ENCODE peak calls at places on chromosomes 3 and 15, in seven cellular contexts. One of them, this sample, is unnamed.

GRCh38 chr3:129592362-129593150 is 13.9 kb downstream of the PLXND1 start:
- DNase-seq in psoas muscle: peak; percentile 90
- DNase-seq in mucosa of descending colon: no peak
- DNase-seq in bronchial epithelial cell: no peak
- DNase-seq in CD4-positive, CD25-positive, alpha-beta regulatory T cell: no peak
- DNase-seq in aorta: peak; percentile 87
- DNase-seq in PC-3: no peak
- DNase-seq in this sample: no peak

GRCh38 chr3:151091685-151092352 is 6.4 kb downstream of the MED12L start:
- DNase-seq in psoas muscle: no peak
- DNase-seq in mucosa of descending colon: no peak
- DNase-seq in bronchial epithelial cell: peak; percentile 20
- DNase-seq in CD4-positive, CD25-positive, alpha-beta regulatory T cell: no peak
- DNase-seq in aorta: no peak
- DNase-seq in PC-3: peak; percentile 47
- DNase-seq in this sample: peak; percentile 35

GRCh38 chr3:54120657-54121403 is 1.5 kb upstream of the CACNA2D3 start:
- DNase-seq in psoas muscle: peak; percentile 67
- DNase-seq in mucosa of descending colon: peak; percentile 4
- DNase-seq in bronchial epithelial cell: no peak
- DNase-seq in CD4-positive, CD25-positive, alpha-beta regulatory T cell: no peak
- DNase-seq in aorta: no peak
- DNase-seq in PC-3: no peak
- DNase-seq in this sample: peak; percentile 40

GRCh38 chr3:101730839-101731238 is 6.4 kb downstream of the CEP97 start:
- DNase-seq in psoas muscle: no peak
- DNase-seq in mucosa of descending colon: no peak
- DNase-seq in bronchial epithelial cell: no peak
- DNase-seq in CD4-positive, CD25-positive, alpha-beta regulatory T cell: no peak
- DNase-seq in aorta: no peak
- DNase-seq in PC-3: no peak
- DNase-seq in this sample: no peak

GRCh38 chr15:78811825-78812183 is 540 bp upstream of the ADAMTS7 start:
- DNase-seq in psoas muscle: peak; percentile 60
- DNase-seq in mucosa of descending colon: no peak
- DNase-seq in bronchial epithelial cell: no peak
- DNase-seq in CD4-positive, CD25-positive, alpha-beta regulatory T cell: no peak
- DNase-seq in aorta: no peak
- DNase-seq in PC-3: no peak
- DNase-seq in this sample: no peak

GRCh38 chr15:68586274-68586961 is 7.6 kb downstream of the CORO2B start:
- DNase-seq in psoas muscle: no peak
- DNase-seq in mucosa of descending colon: no peak
- DNase-seq in bronchial epithelial cell: peak; percentile 87
- DNase-seq in CD4-positive, CD25-positive, alpha-beta regulatory T cell: no peak
- DNase-seq in aorta: peak; percentile 57
- DNase-seq in PC-3: peak; percentile 90
- DNase-seq in this sample: peak; percentile 90

GRCh38 chr15:28096720-28097431 is 2.2 kb downstream of the OCA2 start:
- DNase-seq in psoas muscle: no peak
- DNase-seq in mucosa of descending colon: no peak
- DNase-seq in bronchial epithelial cell: no peak
- DNase-seq in CD4-positive, CD25-positive, alpha-beta regulatory T cell: no peak
- DNase-seq in aorta: peak; percentile 83
- DNase-seq in PC-3: no peak
- DNase-seq in this sample: no peak

GRCh38 chr15:75371486-75371885 is 3.1 kb upstream of the MAN2C1 start:
- DNase-seq in psoas muscle: no peak
- DNase-seq in mucosa of descending colon: no peak
- DNase-seq in bronchial epithelial cell: peak; percentile 74
- DNase-seq in CD4-positive, CD25-positive, alpha-beta regulatory T cell: no peak
- DNase-seq in aorta: no peak
- DNase-seq in PC-3: no peak
- DNase-seq in this sample: no peak

GRCh38 chr3:40504636-40505430 is 1.0 kb upstream of the ZNF620 start:
- DNase-seq in psoas muscle: no peak
- DNase-seq in mucosa of descending colon: no peak
- DNase-seq in bronchial epithelial cell: peak; percentile 99
- DNase-seq in CD4-positive, CD25-positive, alpha-beta regulatory T cell: no peak
- DNase-seq in aorta: no peak
- DNase-seq in PC-3: peak; percentile 97
- DNase-seq in this sample: peak; percentile 82

GRCh38 chr15:57596301-57596855 is 4.7 kb downstream of the MYZAP start:
- DNase-seq in psoas muscle: no peak
- DNase-seq in mucosa of descending colon: no peak
- DNase-seq in bronchial epithelial cell: no peak
- DNase-seq in CD4-positive, CD25-positive, alpha-beta regulatory T cell: no peak
- DNase-seq in aorta: no peak
- DNase-seq in PC-3: no peak
- DNase-seq in this sample: no peak

GRCh38 chr15:57596978-57597377 is 5.3 kb downstream of the MYZAP start:
- DNase-seq in psoas muscle: no peak
- DNase-seq in mucosa of descending colon: no peak
- DNase-seq in bronchial epithelial cell: peak; percentile 78
- DNase-seq in CD4-positive, CD25-positive, alpha-beta regulatory T cell: no peak
- DNase-seq in aorta: no peak
- DNase-seq in PC-3: peak; percentile 90
- DNase-seq in this sample: no peak

GRCh38 chr15:57594479-57594878 is 2.8 kb downstream of the MYZAP start:
- DNase-seq in psoas muscle: no peak
- DNase-seq in mucosa of descending colon: no peak
- DNase-seq in bronchial epithelial cell: no peak
- DNase-seq in CD4-positive, CD25-positive, alpha-beta regulatory T cell: no peak
- DNase-seq in aorta: no peak
- DNase-seq in PC-3: peak; percentile 40
- DNase-seq in this sample: no peak

GRCh38 chr15:57597431-57597830 is 5.7 kb downstream of the MYZAP start:
- DNase-seq in psoas muscle: no peak
- DNase-seq in mucosa of descending colon: no peak
- DNase-seq in bronchial epithelial cell: no peak
- DNase-seq in CD4-positive, CD25-positive, alpha-beta regulatory T cell: no peak
- DNase-seq in aorta: no peak
- DNase-seq in PC-3: no peak
- DNase-seq in this sample: no peak

GRCh38 chr15:57595011-57595866 is 3.5 kb downstream of the MYZAP start:
- DNase-seq in psoas muscle: no peak
- DNase-seq in mucosa of descending colon: peak; percentile 53
- DNase-seq in bronchial epithelial cell: no peak
- DNase-seq in CD4-positive, CD25-positive, alpha-beta regulatory T cell: no peak
- DNase-seq in aorta: no peak
- DNase-seq in PC-3: no peak
- DNase-seq in this sample: no peak
- H3K4me3 ChIP-seq in psoas muscle: no peak overlapping the region
- H3K4me3 ChIP-seq in mucosa of descending colon: no peak overlapping the region
- H3K4me3 ChIP-seq in bronchial epithelial cell: no peak overlapping the region
- H3K4me3 ChIP-seq in CD4-positive, CD25-positive, alpha-beta regulatory T cell: no peak overlapping the region
- H3K4me3 ChIP-seq in aorta: no peak overlapping the region
- H3K4me3 ChIP-seq in PC-3: no peak overlapping the region
- H3K4me3 ChIP-seq in this sample: no peak overlapping the region

DNA sequence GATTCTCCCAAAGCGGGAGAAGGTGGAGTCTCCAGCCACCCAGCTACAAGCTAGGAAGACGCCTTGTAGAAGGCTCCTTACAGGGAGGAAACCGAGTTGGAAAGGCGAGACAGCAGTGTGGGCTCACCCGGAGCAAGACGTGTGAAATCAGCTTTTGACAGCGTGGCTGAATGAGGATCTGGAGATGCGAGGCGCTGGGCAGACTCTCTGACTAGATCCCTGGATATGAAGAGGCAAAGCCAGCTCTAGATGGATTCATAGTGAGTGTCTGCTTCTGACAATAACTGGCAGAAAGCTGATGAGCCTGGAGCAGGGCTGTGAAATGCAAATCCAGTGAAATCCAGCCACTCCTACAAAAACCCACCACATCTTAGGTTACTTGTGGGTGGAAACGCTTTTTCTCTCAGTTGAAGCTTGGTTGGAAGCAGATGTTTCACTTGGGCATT is 41.0 kb downstream of the GOLGA6A start:
- DNase-seq in psoas muscle: no peak
- DNase-seq in mucosa of descending colon: no peak
- DNase-seq in bronchial epithelial cell: no peak
- DNase-seq in CD4-positive, CD25-positive, alpha-beta regulatory T cell: no peak
- DNase-seq in aorta: peak; percentile 70
- DNase-seq in PC-3: no peak
- DNase-seq in this sample: no peak
- H3K36me3 ChIP-seq in psoas muscle: no peaks in the 10 kb centered on the region
- H3K36me3 ChIP-seq in mucosa of descending colon: no peaks in the 10 kb centered on the region
- H3K36me3 ChIP-seq in bronchial epithelial cell: peaks cover 6% of the 10 kb centered on the region
- H3K36me3 ChIP-seq in CD4-positive, CD25-positive, alpha-beta regulatory T cell: peaks cover 25% of the 10 kb centered on the region
- H3K36me3 ChIP-seq in aorta: no peaks in the 10 kb centered on the region
- H3K36me3 ChIP-seq in PC-3: no peaks in the 10 kb centered on the region
- H3K36me3 ChIP-seq in this sample: peaks cover 47% of the 10 kb centered on the region

GRCh38 chr3:11582123-11582968 is 61.4 kb downstream of the VGLL4 start:
- DNase-seq in psoas muscle: peak; percentile 76
- DNase-seq in mucosa of descending colon: peak; percentile 75
- DNase-seq in bronchial epithelial cell: peak; percentile 39
- DNase-seq in CD4-positive, CD25-positive, alpha-beta regulatory T cell: no peak
- DNase-seq in aorta: peak; percentile 83
- DNase-seq in PC-3: no peak
- DNase-seq in this sample: peak; percentile 75
- H3K4me3 ChIP-seq in psoas muscle: peak overlapping the region; percentile 47
- H3K4me3 ChIP-seq in mucosa of descending colon: no peak overlapping the region
- H3K4me3 ChIP-seq in bronchial epithelial cell: no peak overlapping the region
- H3K4me3 ChIP-seq in CD4-positive, CD25-positive, alpha-beta regulatory T cell: no peak overlapping the region
- H3K4me3 ChIP-seq in aorta: peak overlapping the region; percentile 22
- H3K4me3 ChIP-seq in PC-3: no peak overlapping the region
- H3K4me3 ChIP-seq in this sample: peak overlapping the region; percentile 33

GRCh38 chr15:62697636-62698035 is 344.9 kb upstream of the TPM1 start:
- DNase-seq in psoas muscle: no peak
- DNase-seq in mucosa of descending colon: no peak
- DNase-seq in bronchial epithelial cell: no peak
- DNase-seq in CD4-positive, CD25-positive, alpha-beta regulatory T cell: no peak
- DNase-seq in aorta: no peak
- DNase-seq in PC-3: no peak
- DNase-seq in this sample: no peak
- H3K36me3 ChIP-seq in psoas muscle: peaks cover 8% of the 10 kb centered on the region
- H3K36me3 ChIP-seq in mucosa of descending colon: peaks cover 1% of the 10 kb centered on the region
- H3K36me3 ChIP-seq in bronchial epithelial cell: no peaks in the 10 kb centered on the region
- H3K36me3 ChIP-seq in CD4-positive, CD25-positive, alpha-beta regulatory T cell: no peaks in the 10 kb centered on the region
- H3K36me3 ChIP-seq in aorta: peaks cover 16% of the 10 kb centered on the region
- H3K36me3 ChIP-seq in PC-3: no peaks in the 10 kb centered on the region
- H3K36me3 ChIP-seq in this sample: peaks cover 13% of the 10 kb centered on the region

GRCh38 chr15:88708256-88709054 is 69.6 kb downstream of the ISG20 start:
- DNase-seq in psoas muscle: no peak
- DNase-seq in mucosa of descending colon: peak; percentile 7
- DNase-seq in bronchial epithelial cell: no peak
- DNase-seq in CD4-positive, CD25-positive, alpha-beta regulatory T cell: no peak
- DNase-seq in aorta: peak; percentile 88
- DNase-seq in PC-3: no peak
- DNase-seq in this sample: peak; percentile 57
- H3K4me3 ChIP-seq in psoas muscle: no peak overlapping the region
- H3K4me3 ChIP-seq in mucosa of descending colon: no peak overlapping the region
- H3K4me3 ChIP-seq in bronchial epithelial cell: no peak overlapping the region
- H3K4me3 ChIP-seq in CD4-positive, CD25-positive, alpha-beta regulatory T cell: no peak overlapping the region
- H3K4me3 ChIP-seq in aorta: no peak overlapping the region
- H3K4me3 ChIP-seq in PC-3: no peak overlapping the region
- H3K4me3 ChIP-seq in this sample: no peak overlapping the region

GRCh38 chr15:60464836-60465630 is 13.9 kb downstream of the ICE2 start:
- DNase-seq in psoas muscle: no peak
- DNase-seq in mucosa of descending colon: no peak
- DNase-seq in bronchial epithelial cell: peak; percentile 21
- DNase-seq in CD4-positive, CD25-positive, alpha-beta regulatory T cell: no peak
- DNase-seq in aorta: no peak
- DNase-seq in PC-3: peak; percentile 43
- DNase-seq in this sample: no peak
- H3K36me3 ChIP-seq in psoas muscle: no peaks in the 10 kb centered on the region
- H3K36me3 ChIP-seq in mucosa of descending colon: no peaks in the 10 kb centered on the region
- H3K36me3 ChIP-seq in bronchial epithelial cell: peaks cover 1% of the 10 kb centered on the region
- H3K36me3 ChIP-seq in CD4-positive, CD25-positive, alpha-beta regulatory T cell: peaks cover 60% of the 10 kb centered on the region
- H3K36me3 ChIP-seq in aorta: no peaks in the 10 kb centered on the region
- H3K36me3 ChIP-seq in PC-3: peaks cover 9% of the 10 kb centered on the region
- H3K36me3 ChIP-seq in this sample: peaks cover 59% of the 10 kb centered on the region

GRCh38 chr3:45778761-45779201 is 17.6 kb downstream of the SLC6A20 start:
- DNase-seq in psoas muscle: no peak
- DNase-seq in mucosa of descending colon: no peak
- DNase-seq in bronchial epithelial cell: no peak
- DNase-seq in CD4-positive, CD25-positive, alpha-beta regulatory T cell: no peak
- DNase-seq in aorta: no peak
- DNase-seq in PC-3: no peak
- DNase-seq in this sample: peak; percentile 12
- H3K4me3 ChIP-seq in psoas muscle: no peak overlapping the region
- H3K4me3 ChIP-seq in mucosa of descending colon: no peak overlapping the region
- H3K4me3 ChIP-seq in bronchial epithelial cell: no peak overlapping the region
- H3K4me3 ChIP-seq in CD4-positive, CD25-positive, alpha-beta regulatory T cell: no peak overlapping the region
- H3K4me3 ChIP-seq in aorta: no peak overlapping the region
- H3K4me3 ChIP-seq in PC-3: no peak overlapping the region
- H3K4me3 ChIP-seq in this sample: no peak overlapping the region

DNA sequence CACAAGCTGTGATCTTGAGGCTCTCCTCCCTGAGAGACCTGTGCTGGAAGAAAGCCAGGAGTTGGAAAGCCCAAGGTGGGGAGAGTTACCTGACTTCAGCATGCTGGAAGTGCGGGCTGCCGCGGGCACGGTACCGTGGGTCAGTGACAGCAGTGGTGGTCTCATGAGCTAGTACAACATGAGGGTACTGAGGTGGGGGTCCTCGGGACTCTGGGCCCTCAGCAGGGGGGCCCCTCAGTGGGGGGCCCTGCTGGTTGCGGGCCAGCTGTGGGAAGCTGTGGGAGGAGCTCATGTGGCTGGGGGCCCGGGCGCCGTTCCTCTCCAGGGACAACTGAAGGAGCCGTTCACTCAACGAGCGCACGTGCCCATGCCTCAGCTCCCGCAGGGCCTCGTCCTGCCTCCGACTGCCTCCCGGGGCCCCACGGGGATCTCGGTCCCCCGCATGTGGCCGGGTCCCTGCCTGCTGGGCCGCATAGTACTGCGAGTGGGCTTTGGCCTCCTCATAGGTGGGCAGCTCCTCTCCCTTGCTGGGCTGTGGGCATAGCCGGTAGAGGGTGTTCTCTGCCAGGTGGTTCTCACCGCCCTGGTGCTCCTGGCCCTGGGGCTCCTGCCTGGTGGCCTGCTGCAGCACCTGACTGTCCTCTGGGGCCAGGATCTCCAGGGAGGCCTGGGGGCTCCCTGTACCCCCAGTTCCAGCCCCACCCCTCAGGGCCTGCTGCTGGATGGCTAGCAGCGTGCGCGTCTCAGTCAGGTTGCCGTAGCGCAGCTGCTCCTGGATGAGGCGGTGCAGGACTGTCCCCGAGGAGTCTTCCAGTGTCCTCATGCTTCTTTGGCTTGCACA is 3.4 kb downstream of the AMOTL2 start:
- DNase-seq in psoas muscle: peak; percentile 63
- DNase-seq in mucosa of descending colon: no peak
- DNase-seq in bronchial epithelial cell: no peak
- DNase-seq in CD4-positive, CD25-positive, alpha-beta regulatory T cell: no peak
- DNase-seq in aorta: peak; percentile 71
- DNase-seq in PC-3: no peak
- DNase-seq in this sample: no peak
- H3K36me3 ChIP-seq in psoas muscle: no peaks in the 10 kb centered on the region
- H3K36me3 ChIP-seq in mucosa of descending colon: no peaks in the 10 kb centered on the region
- H3K36me3 ChIP-seq in bronchial epithelial cell: peaks cover 43% of the 10 kb centered on the region
- H3K36me3 ChIP-seq in CD4-positive, CD25-positive, alpha-beta regulatory T cell: no peaks in the 10 kb centered on the region
- H3K36me3 ChIP-seq in aorta: peaks cover 4% of the 10 kb centered on the region
- H3K36me3 ChIP-seq in PC-3: peaks cover 44% of the 10 kb centered on the region
- H3K36me3 ChIP-seq in this sample: peaks cover 83% of the 10 kb centered on the region

This sample was measured in MG63.